ENCODE peak calls at places on chromosome 16, in six cellular contexts. K is H1, W is HepG2, Y is A549, V is ovary, Q is sigmoid colon. L is an unnamed sample.
A peak's percentile ranks its signal among the peaks of the same experiment; 100 is the strongest.

GRCh38 chr16:20114356-20114755 is 40.7 kb upstream of the GPR139 start:
- DNase-seq in Y (peak; percentile 62), K (no peak), V (no peak), Q (peak; percentile 76), W (no peak), L (peak; percentile 25)

GRCh38 chr16:19853132-19853972 is 31.3 kb downstream of the GPRC5B start:
- DNase-seq in Y (no peak), Q (no peak), W (no peak), V (no peak), K (no peak), L (no peak)

GRCh38 chr16:17374668-17375255 is 96.0 kb downstream of the XYLT1 start:
- DNase-seq in Q (no peak), V (no peak), Y (no peak), W (no peak), K (no peak), L (no peak)

GRCh38 chr16:19933740-19934139 is 49.1 kb upstream of the GPRC5B start:
- DNase-seq in K (no peak), W (no peak), Q (no peak), Y (no peak), V (no peak), L (no peak)

GRCh38 chr16:15578824-15579223 is 64.1 kb downstream of the MARF1 start:
- DNase-seq in Q (no peak), K (no peak), W (no peak), V (no peak), Y (no peak), L (no peak)

GRCh38 chr16:24508614-24509013 is 30.8 kb upstream of the RBBP6 start:
- DNase-seq in Q (no peak), K (no peak), V (no peak), Y (no peak), W (no peak), L (no peak)

GRCh38 chr16:30185683-30186421 is 2.5 kb downstream of the CORO1A start:
- DNase-seq in Y (no peak), W (no peak), Q (peak; percentile 74), K (no peak), V (peak; percentile 27), L (peak; percentile 73)

GRCh38 chr16:12723681-12724080 is 80.0 kb downstream of the CPPED1 start:
- DNase-seq in Y (no peak), K (no peak), V (no peak), Q (no peak), W (no peak), L (no peak)

GRCh38 chr16:76346210-76346609 is 69.0 kb downstream of the CNTNAP4 start:
- DNase-seq in K (no peak), V (no peak), Q (no peak), Y (no peak), W (no peak), L (no peak)

GRCh38 chr16:67185003-67185865 is 1.5 kb upstream of the MATCAP1 start:
- DNase-seq in V (peak; percentile 96), Q (peak; percentile 96), W (peak; percentile 86), K (peak; percentile 77), Y (peak; percentile 73), L (peak; percentile 94)

GRCh38 chr16:69419956-69420355 is 4.5 kb upstream of the CYB5B start:
- DNase-seq in V (no peak), Q (no peak), Y (no peak), W (no peak), K (no peak), L (no peak)

GRCh38 chr16:24493859-24494258 is 45.5 kb upstream of the RBBP6 start:
- DNase-seq in W (no peak), K (no peak), Y (no peak), V (no peak), Q (no peak), L (no peak)

GRCh38 chr16:68608330-68608729 is 36.8 kb upstream of the CDH3 start:
- DNase-seq in V (no peak), Y (no peak), Q (no peak), K (no peak), W (no peak), L (no peak)

GRCh38 chr16:86576591-86577313 is 1.6 kb upstream of the FOXL1 start:
- DNase-seq in Y (no peak), K (no peak), W (no peak), V (no peak), Q (no peak), L (no peak)

GRCh38 chr16:86577314-86577971 is 906 bp upstream of the FOXL1 start:
- DNase-seq in Q (no peak), W (no peak), K (no peak), V (no peak), Y (no peak), L (no peak)

GRCh38 chr16:86574646-86575045 is 3.7 kb upstream of the FOXL1 start:
- DNase-seq in V (no peak), W (no peak), Y (no peak), K (no peak), Q (no peak), L (no peak)

GRCh38 chr16:86575095-86575685 is 3.2 kb upstream of the FOXL1 start:
- DNase-seq in Q (no peak), Y (no peak), W (no peak), V (no peak), K (no peak), L (no peak)

DNA sequence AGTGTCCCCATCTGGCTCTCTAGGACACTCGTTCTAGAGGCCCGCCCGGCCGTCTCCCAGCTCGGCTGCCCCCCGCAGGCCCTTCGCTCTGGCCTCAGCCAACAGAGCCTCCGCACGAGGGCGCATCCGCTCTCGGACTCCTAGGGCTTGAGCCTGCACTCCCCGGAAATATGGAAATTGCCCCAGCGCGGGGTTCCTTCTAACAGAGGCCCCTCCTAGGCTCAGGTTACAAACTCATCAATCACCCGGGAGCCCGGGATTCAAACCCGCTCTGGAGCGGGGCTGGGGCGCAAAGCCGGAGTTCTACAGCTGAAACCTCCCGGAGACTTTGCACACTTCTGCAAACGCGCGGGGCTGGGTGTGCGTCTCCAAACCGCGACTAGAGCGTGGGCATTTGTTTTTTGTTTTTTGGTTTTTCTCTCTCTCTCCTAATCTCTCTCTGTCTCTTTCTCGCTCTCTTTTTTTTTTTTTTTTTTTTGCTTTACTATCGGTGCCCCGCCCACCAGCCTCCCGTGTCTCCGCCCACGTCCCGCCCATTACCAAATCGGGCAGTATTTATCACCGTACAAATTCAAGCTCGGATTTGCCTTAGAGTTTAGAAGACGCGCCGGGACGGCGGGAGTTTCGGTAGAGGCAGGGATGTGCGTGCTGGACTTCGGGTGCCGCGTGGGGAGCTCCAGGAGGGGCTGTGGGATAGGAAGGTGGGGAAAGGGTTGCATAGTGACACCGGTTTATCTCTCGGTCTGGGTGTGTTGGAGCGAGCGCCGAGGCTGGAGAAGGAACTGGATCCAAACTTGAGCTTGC is 2.4 kb upstream of the FOXL1 start:
- DNase-seq in Q (no peak), K (no peak), Y (peak; percentile 67), W (peak; percentile 63), V (no peak), L (peak; percentile 60)
- TF ChIP-seq EP300 in Q (no peak), K (no peak), Y (no peak), W (no peak), V (no peak), L (no peak)

GRCh38 chr16:1782408-1783247 is at the start of the genes NUBP2 and SPSB3:
- DNase-seq in W (peak; percentile 99), K (peak; percentile 100), Q (peak; percentile 100), V (peak; percentile 99), Y (peak; percentile 99), L (peak; percentile 100)
- TF ChIP-seq EP300 in W (no peak), K (peak; percentile 3), Q (no peak), V (peak; percentile 77), Y (no peak), L (no peak)

GRCh38 chr16:49443576-49443975 is 70.0 kb downstream of the C16orf78 start:
- DNase-seq in V (no peak), K (no peak), Q (no peak), W (no peak), Y (no peak), L (no peak)
- TF ChIP-seq EP300 in V (no peak), K (no peak), Q (no peak), W (no peak), Y (no peak), L (no peak)

GRCh38 chr16:87387942-87388817 is 4.0 kb upstream of the MAP1LC3B start:
- DNase-seq in Y (peak; percentile 95), K (peak; percentile 85), W (peak; percentile 100), V (peak; percentile 86), Q (peak; percentile 98), L (peak; percentile 94)
- TF ChIP-seq EP300 in Y (peak; percentile 51), K (no peak), W (peak; percentile 84), V (peak; percentile 94), Q (no peak), L (peak; percentile 74)

GRCh38 chr16:2720719-2721633 is 952 bp upstream of the PRSS27 start:
- DNase-seq in Y (peak; percentile 82), V (peak; percentile 86), Q (peak; percentile 92), K (peak; percentile 74), W (peak; percentile 78), L (peak; percentile 90)
- TF ChIP-seq EP300 in Y (no peak), V (no peak), Q (no peak), K (peak; percentile 85), W (peak; percentile 35), L (no peak)

L was measured in transverse colon.